ENCODE peak calls at places on chromosomes 3 and 15, in five cellular contexts. L, N, B, A and K are unnamed samples.

GRCh38 chr3:126982522-126983175 is at the start of gene PLXNA1:
- DNase-seq in L (peak), N (peak), B (peak), A (peak), K (peak)

GRCh38 chr3:195109098-195109657 is 161.8 kb downstream of the XXYLT1 start:
- DNase-seq in L (no peak), N (no peak), B (no peak), A (no peak), K (no peak)

GRCh38 chr3:48514431-48515227 is 10.7 kb upstream of the SHISA5 start:
- DNase-seq in L (no peak), N (no peak), B (no peak), A (no peak), K (peak)

GRCh38 chr3:37310666-37311050 is 136.3 kb upstream of the LRRFIP2 start:
- DNase-seq in L (peak), N (no peak), B (no peak), A (no peak), K (no peak)

GRCh38 chr15:77527164-77527778 is 105.4 kb downstream of the LINGO1 start:
- DNase-seq in L (peak), N (no peak), B (no peak), A (peak), K (peak)

GRCh38 chr3:57500506-57500905 is 43.6 kb downstream of the DNAH12 start:
- DNase-seq in L (no peak), N (no peak), B (no peak), A (no peak), K (no peak)

GRCh38 chr15:59439571-59439970 is 1.6 kb downstream of the FAM81A start:
- DNase-seq in L (no peak), N (no peak), B (no peak), A (no peak), K (no peak)

GRCh38 chr15:39392469-39393047 is 188.3 kb upstream of the THBS1 start:
- DNase-seq in L (no peak), N (no peak), B (no peak), A (no peak), K (peak)

GRCh38 chr3:47347217-47347801 is 33.5 kb upstream of the PTPN23 start:
- DNase-seq in L (peak), N (no peak), B (no peak), A (no peak), K (peak)

GRCh38 chr15:91099616-91100560 is at the start of gene SV2B:
- DNase-seq in L (peak), N (peak), B (no peak), A (peak), K (peak)

GRCh38 chr3:189353988-189354735 is 182.4 kb downstream of the TPRG1 start:
- DNase-seq in L (no peak), N (no peak), B (no peak), A (no peak), K (no peak)

GRCh38 chr3:134993011-134993410 is 198.0 kb downstream of the EPHB1 start:
- DNase-seq in L (no peak), N (no peak), B (no peak), A (no peak), K (no peak)

GRCh38 chr3:50317303-50317702 is 5.2 kb downstream of the HYAL2 start:
- DNase-seq in L (no peak), N (no peak), B (no peak), A (no peak), K (no peak)

GRCh38 chr3:66592927-66593625 is 92.3 kb upstream of the LRIG1 start:
- DNase-seq in L (peak), N (peak), B (no peak), A (no peak), K (no peak)

GRCh38 chr15:62986948-62987347 is 55.6 kb upstream of the TPM1 start:
- DNase-seq in L (no peak), N (no peak), B (no peak), A (no peak), K (no peak)

GRCh38 chr15:94001113-94001919 is 230.0 kb upstream of the MCTP2 start:
- DNase-seq in L (no peak), N (no peak), B (no peak), A (no peak), K (no peak)

GRCh38 chr3:149306751-149307434 is 26.5 kb downstream of the TM4SF18 start:
- DNase-seq in L (no peak), N (no peak), B (no peak), A (no peak), K (no peak)

GRCh38 chr3:126549861-126550487 is 8.8 kb downstream of the C3orf22 start:
- DNase-seq in L (no peak), N (no peak), B (no peak), A (peak), K (no peak)

GRCh38 chr3:29697989-29698388 is 417.1 kb downstream of the RBMS3 start:
- DNase-seq in L (peak), N (no peak), B (no peak), A (no peak), K (no peak)

GRCh38 chr3:127226451-127226850 is 33.5 kb downstream of the PRR23E start:
- DNase-seq in L (no peak), N (no peak), B (no peak), A (no peak), K (no peak)

GRCh38 chr3:130702985-130703384 is 43.6 kb downstream of the PIK3R4 start:
- DNase-seq in L (no peak), N (no peak), B (no peak), A (no peak), K (no peak)

GRCh38 chr15:31254431-31255175 is 72.0 kb upstream of the KLF13 start:
- DNase-seq in L (no peak), N (no peak), B (no peak), A (no peak), K (no peak)

GRCh38 chr3:188421151-188421821 is 267.3 kb downstream of the LPP start:
- DNase-seq in L (peak), N (no peak), B (no peak), A (no peak), K (no peak)

GRCh38 chr15:98649996-98650870 is 1.9 kb downstream of the IGF1R start:
- DNase-seq in L (peak), N (no peak), B (no peak), A (no peak), K (peak)

GRCh38 chr15:57751177-57751800 is 44.8 kb downstream of the POLR2M start:
- DNase-seq in L (peak), N (peak), B (no peak), A (no peak), K (no peak)

GRCh38 chr15:57741089-57741488 is 34.6 kb downstream of the POLR2M start:
- DNase-seq in L (no peak), N (no peak), B (no peak), A (no peak), K (no peak)

GRCh38 chr15:57743424-57743823 is 36.9 kb downstream of the POLR2M start:
- DNase-seq in L (no peak), N (no peak), B (no peak), A (peak), K (no peak)

GRCh38 chr15:57747206-57747605 is 40.7 kb downstream of the POLR2M start:
- DNase-seq in L (no peak), N (no peak), B (no peak), A (no peak), K (no peak)

GRCh38 chr15:57746752-57747151 is 40.2 kb downstream of the POLR2M start:
- DNase-seq in L (no peak), N (no peak), B (no peak), A (no peak), K (peak)
- H2BK12ac ChIP-seq in L (no peak), N (no peak), B (no peak), A (no peak), K (no peak)

GRCh38 chr15:72766025-72766424 is 17.5 kb downstream of the ADPGK start:
- DNase-seq in L (no peak), N (no peak), B (no peak), A (no peak), K (no peak)

GRCh38 chr15:72766780-72767179 is 16.8 kb downstream of the ADPGK start:
- DNase-seq in L (no peak), N (no peak), B (no peak), A (no peak), K (no peak)

GRCh38 chr15:72774696-72775383 is 8.7 kb downstream of the ADPGK start:
- DNase-seq in L (no peak), N (no peak), B (no peak), A (no peak), K (no peak)

GRCh38 chr15:72771329-72771725 is 12.2 kb downstream of the ADPGK start:
- DNase-seq in L (no peak), N (no peak), B (no peak), A (no peak), K (no peak)

GRCh38 chr15:72770673-72771328 is 12.8 kb downstream of the ADPGK start:
- DNase-seq in L (peak), N (no peak), B (no peak), A (no peak), K (no peak)
- H2BK12ac ChIP-seq in L (no peak), N (no peak), B (no peak), A (no peak), K (no peak)

DNA sequence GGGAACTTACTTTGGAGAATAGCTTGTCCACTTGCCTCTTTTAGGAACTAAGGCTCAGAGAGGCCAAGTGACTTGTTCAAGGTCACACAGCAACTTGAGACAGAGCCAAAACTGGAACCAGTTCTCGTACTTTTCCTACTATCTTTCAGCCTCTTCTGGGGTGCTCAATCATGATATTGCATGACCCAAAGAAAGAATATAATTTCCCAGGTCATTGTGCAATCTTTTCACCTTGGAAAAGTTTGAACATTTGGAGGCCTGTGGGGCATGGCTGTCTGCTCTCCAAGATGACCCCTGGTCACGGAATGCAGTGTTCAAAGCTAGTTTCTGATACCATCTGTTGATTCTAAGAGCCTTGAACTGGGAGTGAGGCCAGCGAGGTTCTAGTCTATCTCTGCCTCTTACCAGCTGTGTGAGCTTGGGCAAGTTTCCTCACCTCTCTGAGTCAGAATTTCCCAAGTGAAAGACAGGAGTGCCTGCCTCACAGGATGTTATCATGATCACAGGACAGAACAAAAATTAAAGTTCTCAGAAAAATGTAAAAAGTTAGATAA is 89.7 kb downstream of the BDH1 start:
- DNase-seq in L (peak), N (no peak), B (no peak), A (no peak), K (peak)
- H2BK12ac ChIP-seq in L (peak), N (no peak), B (no peak), A (no peak), K (peak)

GRCh38 chr3:187188931-187189330 is 8.4 kb upstream of the RTP1 start:
- DNase-seq in L (peak), N (no peak), B (no peak), A (no peak), K (no peak)

GRCh38 chr3:187196573-187197094 is 652 bp upstream of the RTP1 start:
- DNase-seq in L (no peak), N (no peak), B (no peak), A (no peak), K (peak)

GRCh38 chr3:187191271-187191670 is 6.0 kb upstream of the RTP1 start:
- DNase-seq in L (no peak), N (no peak), B (no peak), A (no peak), K (no peak)

GRCh38 chr3:187197255-187197654 is at the start of gene RTP1:
- DNase-seq in L (no peak), N (peak), B (no peak), A (peak), K (no peak)

GRCh38 chr3:187193181-187193580 is 4.1 kb upstream of the RTP1 start:
- DNase-seq in L (no peak), N (no peak), B (no peak), A (no peak), K (peak)
- H2BK12ac ChIP-seq in L (no peak), N (no peak), B (no peak), A (no peak), K (no peak)

GRCh38 chr3:60641354-60641753 is 609.9 kb downstream of the FHIT start:
- DNase-seq in L (no peak), N (no peak), B (no peak), A (no peak), K (no peak)
- H2BK12ac ChIP-seq in L (no peak), N (no peak), B (no peak), A (no peak), K (no peak)

GRCh38 chr15:96408591-96409183 is 78.2 kb downstream of the NR2F2 start:
- DNase-seq in L (no peak), N (no peak), B (no peak), A (peak), K (no peak)

GRCh38 chr15:96407482-96407881 is 77.0 kb downstream of the NR2F2 start:
- DNase-seq in L (no peak), N (no peak), B (no peak), A (no peak), K (no peak)

GRCh38 chr15:96411056-96412031 is 80.8 kb downstream of the NR2F2 start:
- DNase-seq in L (no peak), N (no peak), B (no peak), A (no peak), K (no peak)

GRCh38 chr15:96410175-96411055 is 79.9 kb downstream of the NR2F2 start:
- DNase-seq in L (peak), N (no peak), B (no peak), A (peak), K (no peak)

DNA sequence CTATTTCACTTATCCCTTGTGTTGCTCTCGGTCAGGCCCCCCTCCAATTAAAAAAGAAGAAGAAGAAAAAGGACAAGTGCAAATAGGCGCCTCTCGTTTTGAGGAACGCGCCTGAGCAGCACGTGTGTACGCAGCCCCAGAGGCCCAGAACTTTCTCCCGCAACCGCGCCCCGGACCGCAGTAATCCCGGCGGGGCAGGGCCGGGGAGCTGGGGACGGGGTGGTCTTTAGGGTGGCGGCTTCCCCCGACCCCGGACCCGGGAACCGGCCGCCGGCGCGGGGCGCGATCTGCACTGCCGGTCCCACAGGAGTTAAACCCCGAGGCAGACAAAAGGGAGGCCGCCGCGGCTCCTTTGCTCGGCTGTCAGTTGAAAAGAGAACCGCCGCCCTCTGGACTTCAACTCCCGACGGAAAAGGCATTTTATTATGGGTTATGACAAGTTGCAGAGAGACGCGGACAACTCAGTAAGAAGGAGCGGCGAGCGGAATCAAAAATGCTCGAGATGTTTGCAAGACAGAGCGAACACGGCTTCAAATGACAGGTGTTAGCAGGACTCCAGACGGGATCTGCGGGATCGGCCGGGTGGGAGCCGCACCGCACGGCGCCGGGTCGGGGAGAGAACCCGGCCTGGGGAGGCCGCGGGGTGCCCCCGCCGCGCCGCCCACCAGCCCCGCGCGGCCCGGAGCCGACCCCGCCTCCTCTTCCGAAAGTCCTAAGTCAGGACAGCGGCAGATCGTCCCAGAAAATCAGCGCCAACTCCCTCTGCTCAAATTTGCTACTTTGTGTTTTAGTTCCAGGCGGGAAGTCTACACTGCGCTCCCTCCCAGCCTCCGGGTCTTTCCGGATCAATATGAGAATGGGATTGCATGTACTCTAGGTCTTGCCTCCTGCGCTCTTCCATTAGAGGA is 79.0 kb downstream of the NR2F2 start:
- DNase-seq in L (no peak), N (no peak), B (no peak), A (peak), K (peak)
- H2BK12ac ChIP-seq in L (no peak), N (no peak), B (no peak), A (no peak), K (no peak)